ENCODE peak calls at places on chromosomes 16 and 17, in six cellular contexts. One of them, this sample, is unnamed.
A peak's percentile ranks its signal among the peaks of the same experiment; 100 is the strongest.

GRCh38 chr16:88841521-88842307 is 15.0 kb downstream of the GALNS start:
- DNase-seq in tibial nerve: no peak
- DNase-seq in osteocyte: no peak
- DNase-seq in kidney: no peak
- DNase-seq in left lung: no peak
- DNase-seq in stimulated activated naive CD8-positive, alpha-beta T cell treated with anti-CD3 and anti-CD28 coated beads, Interleukin-15, Interleukin-2, amounts not matched to agents 100 U/mL and 50 U/mL, for 24 hours: no peak
- DNase-seq in this sample: no peak

GRCh38 chr17:885971-886571 is 93.5 kb downstream of the NXN start:
- DNase-seq in stimulated activated naive CD8-positive, alpha-beta T cell treated with anti-CD3 and anti-CD28 coated beads, Interleukin-15, Interleukin-2, amounts not matched to agents 100 U/mL and 50 U/mL, for 24 hours: no peak
- DNase-seq in tibial nerve: peak; percentile 71
- DNase-seq in left lung: no peak
- DNase-seq in kidney: no peak
- DNase-seq in osteocyte: no peak
- DNase-seq in this sample: no peak

GRCh38 chr17:28130455-28130854 is 88.0 kb downstream of the NLK start:
- DNase-seq in tibial nerve: no peak
- DNase-seq in left lung: no peak
- DNase-seq in kidney: no peak
- DNase-seq in stimulated activated naive CD8-positive, alpha-beta T cell treated with anti-CD3 and anti-CD28 coated beads, Interleukin-15, Interleukin-2, amounts not matched to agents 100 U/mL and 50 U/mL, for 24 hours: no peak
- DNase-seq in osteocyte: no peak
- DNase-seq in this sample: no peak

GRCh38 chr17:83150369-83151055 is 71.1 kb downstream of the METRNL start:
- DNase-seq in kidney: no peak
- DNase-seq in tibial nerve: no peak
- DNase-seq in left lung: no peak
- DNase-seq in stimulated activated naive CD8-positive, alpha-beta T cell treated with anti-CD3 and anti-CD28 coated beads, Interleukin-15, Interleukin-2, amounts not matched to agents 100 U/mL and 50 U/mL, for 24 hours: no peak
- DNase-seq in osteocyte: peak; percentile 36
- DNase-seq in this sample: no peak

GRCh38 chr16:89072216-89073130 is 21.2 kb upstream of the ACSF3 start:
- DNase-seq in osteocyte: no peak
- DNase-seq in tibial nerve: no peak
- DNase-seq in left lung: no peak
- DNase-seq in kidney: no peak
- DNase-seq in stimulated activated naive CD8-positive, alpha-beta T cell treated with anti-CD3 and anti-CD28 coated beads, Interleukin-15, Interleukin-2, amounts not matched to agents 100 U/mL and 50 U/mL, for 24 hours: no peak
- DNase-seq in this sample: no peak

GRCh38 chr16:48274476-48274875 is 27.1 kb upstream of the ABCC11 start:
- DNase-seq in stimulated activated naive CD8-positive, alpha-beta T cell treated with anti-CD3 and anti-CD28 coated beads, Interleukin-15, Interleukin-2, amounts not matched to agents 100 U/mL and 50 U/mL, for 24 hours: no peak
- DNase-seq in tibial nerve: no peak
- DNase-seq in osteocyte: no peak
- DNase-seq in left lung: no peak
- DNase-seq in kidney: no peak
- DNase-seq in this sample: no peak

GRCh38 chr16:5347561-5347960 is 250.0 kb upstream of the EEF2KMT start:
- DNase-seq in kidney: no peak
- DNase-seq in left lung: no peak
- DNase-seq in stimulated activated naive CD8-positive, alpha-beta T cell treated with anti-CD3 and anti-CD28 coated beads, Interleukin-15, Interleukin-2, amounts not matched to agents 100 U/mL and 50 U/mL, for 24 hours: no peak
- DNase-seq in tibial nerve: no peak
- DNase-seq in osteocyte: no peak
- DNase-seq in this sample: no peak

GRCh38 chr16:11401161-11402050 is 56.1 kb downstream of the RMI2 start:
- DNase-seq in left lung: no peak
- DNase-seq in stimulated activated naive CD8-positive, alpha-beta T cell treated with anti-CD3 and anti-CD28 coated beads, Interleukin-15, Interleukin-2, amounts not matched to agents 100 U/mL and 50 U/mL, for 24 hours: no peak
- DNase-seq in tibial nerve: no peak
- DNase-seq in osteocyte: no peak
- DNase-seq in kidney: peak; percentile 93
- DNase-seq in this sample: no peak